ENCODE peak calls at places on chromosome 21, in five cellular contexts. M is cardiac muscle cell, O is Panc1, X is fibroblast of lung, I is pancreas. A is an unnamed sample.

GRCh38 chr21:46620846-46621245 is 14.6 kb upstream of the PRMT2 start:
- DNase-seq in M (no peak), O (no peak), X (no peak), I (no peak), A (no peak)

GRCh38 chr21:44301961-44302406 is 2.1 kb downstream of the PFKL start:
- DNase-seq in M (no peak), O (no peak), X (no peak), I (no peak), A (no peak)

GRCh38 chr21:15761508-15762100 is 31.8 kb downstream of the USP25 start:
- DNase-seq in M (no peak), O (no peak), X (no peak), I (no peak), A (no peak)

GRCh38 chr21:32463889-32464300 is 51.4 kb downstream of the EVA1C start:
- DNase-seq in M (no peak), O (peak; percentile 24), X (peak; percentile 90), I (no peak), A (no peak)

GRCh38 chr21:31268090-31268489 is 76.0 kb downstream of the TIAM1 start:
- DNase-seq in M (no peak), O (no peak), X (no peak), I (no peak), A (no peak)

GRCh38 chr21:30354308-30355005 is 6.1 kb upstream of the KRTAP23-1 start:
- DNase-seq in M (no peak), O (no peak), X (no peak), I (no peak), A (no peak)

GRCh38 chr21:16578912-16579311 is 849.1 kb downstream of the USP25 start:
- DNase-seq in M (peak; percentile 14), O (no peak), X (peak; percentile 35), I (no peak), A (no peak)

GRCh38 chr21:44666401-44667320 is at the start of gene KRTAP12-2:
- DNase-seq in M (no peak), O (no peak), X (no peak), I (no peak), A (no peak)

GRCh38 chr21:28445081-28445830 is 547.4 kb downstream of the LTN1 start:
- DNase-seq in M (no peak), O (no peak), X (peak; percentile 76), I (no peak), A (no peak)

GRCh38 chr21:26966978-26967913 is at the start of gene ADAMTS5:
- DNase-seq in M (peak; percentile 58), O (no peak), X (peak; percentile 77), I (peak; percentile 59), A (no peak)

GRCh38 chr21:37237764-37238163 is 29.4 kb downstream of the VPS26C start:
- DNase-seq in M (no peak), O (no peak), X (no peak), I (no peak), A (no peak)

DNA sequence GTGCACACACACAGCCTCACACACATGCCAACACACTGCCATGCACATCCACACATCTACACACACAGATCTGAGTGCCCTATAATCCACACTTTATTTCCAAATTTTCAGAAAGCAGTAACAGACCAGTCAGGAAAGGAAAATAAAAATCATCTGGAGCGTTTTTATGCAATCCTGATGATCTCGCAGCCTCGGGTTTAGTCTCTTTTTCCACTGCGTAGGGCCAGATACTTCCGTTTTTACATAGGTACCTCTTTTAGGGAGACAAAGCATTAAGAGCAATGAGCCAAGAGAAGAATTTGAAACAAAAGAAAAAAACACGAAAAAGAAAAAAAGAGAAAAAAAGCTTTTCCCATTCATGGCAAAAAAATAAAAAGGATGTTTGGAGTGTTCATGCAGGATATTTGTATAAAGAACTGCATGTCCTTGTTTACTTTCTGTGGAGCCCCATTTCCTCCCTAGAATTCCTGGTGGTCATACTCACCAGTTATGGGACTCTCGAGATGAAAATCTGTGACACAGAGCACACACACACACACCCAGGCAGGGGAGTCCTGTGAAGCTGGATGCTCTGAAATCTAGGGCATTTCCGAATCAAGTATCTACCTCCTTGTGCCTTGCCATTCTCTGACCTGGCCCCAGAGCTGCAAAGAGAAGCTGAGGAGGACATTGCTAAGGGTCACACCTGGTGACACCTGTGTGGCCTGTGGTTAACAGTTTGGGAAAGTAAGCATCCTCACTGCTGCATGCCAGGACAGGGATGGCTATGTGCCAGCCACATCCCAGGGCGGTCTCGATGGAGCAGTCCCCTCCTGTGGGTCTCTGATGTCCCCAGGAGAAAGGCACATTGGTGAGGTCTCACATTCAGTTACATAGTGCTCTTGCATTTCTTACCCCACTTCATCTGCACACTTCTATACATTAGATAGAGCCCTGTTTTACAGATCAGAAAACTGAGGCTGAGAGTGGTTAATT is 83.6 kb downstream of the RUNX1 start:
- DNase-seq in M (no peak), O (no peak), X (peak; percentile 66), I (no peak), A (no peak)
- H3K27ac ChIP-seq in M (no peak overlapping the region), O (no peak overlapping the region), X (peak overlapping the region; percentile 5), I (no peak overlapping the region), A (no peak overlapping the region)

GRCh38 chr21:38984568-38984967 is 178.8 kb downstream of the ETS2 start:
- DNase-seq in M (no peak), O (no peak), X (peak; percentile 55), I (no peak), A (no peak)
- H3K27ac ChIP-seq in M (no peak overlapping the region), O (no peak overlapping the region), X (peak overlapping the region; percentile 71), I (no peak overlapping the region), A (no peak overlapping the region)

GRCh38 chr21:39387461-39388037 is 38.7 kb upstream of the HMGN1 start:
- DNase-seq in M (peak; percentile 93), O (peak; percentile 33), X (peak; percentile 84), I (peak; percentile 99), A (peak; percentile 69)

GRCh38 chr21:39384674-39385298 is 35.9 kb upstream of the HMGN1 start:
- DNase-seq in M (no peak), O (no peak), X (peak; percentile 42), I (no peak), A (no peak)

GRCh38 chr21:39386194-39386593 is 37.3 kb upstream of the HMGN1 start:
- DNase-seq in M (no peak), O (no peak), X (peak; percentile 17), I (peak; percentile 65), A (peak; percentile 36)

GRCh38 chr21:39386899-39387298 is 38.0 kb upstream of the HMGN1 start:
- DNase-seq in M (no peak), O (no peak), X (no peak), I (no peak), A (no peak)

GRCh38 chr21:39385299-39386145 is 36.6 kb upstream of the HMGN1 start:
- DNase-seq in M (no peak), O (no peak), X (peak; percentile 82), I (peak; percentile 91), A (peak; percentile 76)
- H3K27ac ChIP-seq in M (no peak overlapping the region), O (peak overlapping the region; percentile 89), X (peak overlapping the region; percentile 23), I (peak overlapping the region; percentile 75), A (peak overlapping the region; percentile 70)

GRCh38 chr21:42473495-42474042 is 22.5 kb downstream of the RSPH1 start:
- DNase-seq in M (no peak), O (no peak), X (no peak), I (no peak), A (no peak)
- H3K27ac ChIP-seq in M (no peak overlapping the region), O (no peak overlapping the region), X (no peak overlapping the region), I (peak overlapping the region; percentile 75), A (no peak overlapping the region)

DNA sequence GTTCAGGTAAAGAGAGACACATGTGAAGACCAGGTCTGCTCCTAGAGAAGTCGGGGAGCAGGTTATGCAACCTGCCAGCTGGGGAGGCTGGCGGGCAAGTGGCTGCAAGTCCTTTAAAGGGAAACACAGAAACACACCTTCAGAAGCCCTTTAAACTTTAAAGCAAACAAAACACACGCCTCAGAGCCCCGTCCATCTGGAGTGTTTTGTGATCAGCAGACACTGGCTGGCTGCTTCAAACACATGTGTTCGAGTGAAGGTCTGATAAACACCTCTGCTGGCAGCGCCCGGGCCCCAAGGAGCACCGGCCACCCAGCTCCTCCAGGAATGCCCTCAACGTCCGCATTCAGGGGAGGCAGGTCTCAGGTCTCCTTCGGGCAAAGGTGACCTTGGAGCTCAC is 15.2 kb downstream of the RIPK4 start:
- DNase-seq in M (no peak), O (no peak), X (no peak), I (peak; percentile 55), A (no peak)
- H3K27ac ChIP-seq in M (no peak overlapping the region), O (peak overlapping the region; percentile 94), X (peak overlapping the region; percentile 39), I (peak overlapping the region; percentile 12), A (no peak overlapping the region)

DNA sequence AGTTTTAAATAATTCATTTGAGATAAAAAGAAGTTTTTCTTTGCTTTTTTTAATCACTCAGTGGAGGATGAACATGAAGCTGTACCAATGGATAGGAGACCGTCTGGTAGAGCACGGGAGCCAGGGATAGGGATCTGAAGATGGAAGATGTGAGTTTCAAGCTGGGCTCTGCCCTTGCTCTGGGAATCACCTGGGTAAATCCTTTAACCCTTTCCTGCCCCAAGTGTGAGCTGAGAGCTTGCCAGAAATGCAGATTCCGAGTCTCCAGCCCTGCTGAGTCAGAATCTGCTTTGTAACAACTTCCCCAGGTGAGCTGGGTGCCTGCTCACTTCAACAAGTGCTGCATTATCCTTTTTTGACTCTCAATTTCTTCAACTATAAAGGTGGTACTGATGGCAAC is 44.1 kb downstream of the ERG start:
- DNase-seq in M (no peak), O (no peak), X (no peak), I (no peak), A (no peak)
- H3K27ac ChIP-seq in M (no peak overlapping the region), O (no peak overlapping the region), X (no peak overlapping the region), I (no peak overlapping the region), A (no peak overlapping the region)

DNA sequence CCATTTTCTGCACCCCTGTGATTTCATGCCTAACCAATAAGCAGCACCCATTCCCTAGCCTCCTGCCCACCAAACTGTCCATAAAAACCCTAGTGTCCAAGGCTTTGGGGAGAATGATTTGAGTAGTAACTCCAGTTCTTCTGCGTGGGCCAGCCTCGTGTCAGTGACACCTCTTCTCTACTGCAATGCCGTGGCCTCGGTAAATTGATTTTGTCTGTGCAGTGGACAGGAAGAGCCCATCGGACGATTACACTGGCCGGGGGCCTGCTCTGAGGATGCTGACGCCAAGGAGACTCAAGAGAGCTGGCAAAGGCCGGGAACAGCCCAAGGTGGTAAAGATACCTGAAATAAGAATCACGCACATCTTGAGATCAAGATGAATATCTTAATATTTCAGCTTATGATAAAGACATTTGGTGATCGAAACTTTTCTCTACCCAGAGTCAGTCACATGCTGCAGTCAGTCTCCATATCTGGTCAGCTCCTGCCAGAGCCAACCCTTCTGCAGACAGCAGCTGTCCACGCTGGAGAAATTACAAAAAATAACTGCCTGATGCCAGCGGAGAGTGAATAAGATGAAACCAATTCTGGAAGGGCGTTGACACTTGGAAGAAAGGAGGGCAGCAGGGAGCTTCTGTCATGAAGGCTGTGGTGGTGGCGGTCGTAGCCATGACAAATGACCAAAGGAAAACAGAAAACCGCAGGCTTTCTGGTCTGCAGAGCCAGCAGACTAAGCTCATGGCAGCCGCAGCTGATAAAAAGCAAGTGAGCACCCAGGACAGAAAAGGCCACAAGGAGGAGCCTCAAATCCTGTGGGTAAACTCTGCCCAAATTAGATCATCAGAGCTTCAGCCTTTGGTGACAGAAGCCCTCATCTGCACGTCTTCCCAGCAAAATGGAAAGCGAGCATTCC is 29.1 kb downstream of the RSPH1 start:
- DNase-seq in M (peak; percentile 45), O (no peak), X (peak; percentile 32), I (no peak), A (no peak)
- H3K27ac ChIP-seq in M (no peak overlapping the region), O (no peak overlapping the region), X (no peak overlapping the region), I (no peak overlapping the region), A (no peak overlapping the region)

A was measured in substantia nigra.